ENCODE peak calls at places on chromosomes 3 and 15, in ten cellular contexts. E, M, I, N, C, R, J, T, Z and D are unnamed samples.

GRCh38 chr15:31867536-31868442 is 162.5 kb upstream of the CHRNA7 start:
- DNase-seq in N (peak; percentile 82), I (peak; percentile 57), C (no peak), R (peak; percentile 44), M (no peak), J (peak; percentile 82), T (peak; percentile 69), Z (peak; percentile 69), E (peak; percentile 53), D (peak; percentile 45)

GRCh38 chr3:159929181-159929893 is 59.3 kb upstream of the IL12A start:
- DNase-seq in E (no peak), I (no peak), R (no peak), Z (no peak), C (no peak), M (no peak), J (peak; percentile 66), T (no peak), N (no peak), D (no peak)

GRCh38 chr3:194158942-194159439 is 23.0 kb downstream of the HES1 start:
- DNase-seq in M (no peak), Z (no peak), E (no peak), T (no peak), N (no peak), C (no peak), I (no peak), J (no peak), R (no peak), D (no peak)

GRCh38 chr15:78308422-78309021 is 9.1 kb upstream of the SKIC8 start:
- DNase-seq in J (peak; percentile 77), M (peak; percentile 78), Z (peak; percentile 59), N (peak; percentile 84), T (peak; percentile 53), C (no peak), E (peak; percentile 89), R (no peak), I (peak; percentile 57), D (no peak)

GRCh38 chr3:17874630-17875029 is 132.2 kb upstream of the TBC1D5 start:
- DNase-seq in N (no peak), T (no peak), C (no peak), R (no peak), I (no peak), E (no peak), J (no peak), M (no peak), Z (no peak), D (no peak)

GRCh38 chr15:88693191-88693590 is 54.4 kb downstream of the ISG20 start:
- DNase-seq in Z (no peak), M (no peak), C (no peak), I (no peak), R (no peak), E (no peak), T (no peak), N (no peak), J (no peak), D (no peak)

GRCh38 chr15:100779331-100780207 is 100.1 kb upstream of the ALDH1A3 start:
- DNase-seq in R (no peak), T (peak; percentile 8), I (no peak), M (no peak), C (no peak), E (no peak), J (no peak), Z (no peak), N (peak; percentile 13), D (no peak)

GRCh38 chr3:69542265-69543079 is 156.6 kb upstream of the FRMD4B start:
- DNase-seq in E (peak; percentile 36), T (no peak), R (no peak), M (no peak), C (peak; percentile 14), J (peak; percentile 13), I (no peak), Z (no peak), N (no peak), D (no peak)

GRCh38 chr3:138072816-138073215 is 42.6 kb downstream of the DZIP1L start:
- DNase-seq in E (no peak), M (no peak), N (no peak), Z (no peak), T (no peak), C (no peak), R (no peak), J (no peak), I (no peak), D (no peak)

GRCh38 chr3:187795207-187795960 is 50.1 kb upstream of the BCL6 start:
- DNase-seq in M (no peak), C (no peak), J (no peak), N (no peak), E (no peak), T (no peak), R (no peak), I (no peak), Z (no peak), D (no peak)

GRCh38 chr15:60735559-60736047 is 256.7 kb upstream of the ICE2 start:
- DNase-seq in E (no peak), M (no peak), C (no peak), N (no peak), I (no peak), Z (no peak), T (no peak), J (no peak), R (no peak), D (no peak)

GRCh38 chr3:187989458-187990153 is 164.4 kb upstream of the LPP start:
- DNase-seq in I (peak; percentile 82), T (no peak), J (no peak), N (no peak), R (no peak), Z (peak; percentile 91), C (no peak), M (no peak), E (peak; percentile 2), D (no peak)

GRCh38 chr3:184531580-184532290 is 29.9 kb upstream of the EPHB3 start:
- DNase-seq in M (no peak), C (no peak), T (no peak), R (no peak), J (no peak), E (no peak), N (peak; percentile 33), I (no peak), Z (no peak), D (no peak)

GRCh38 chr3:85142626-85143025 is 183.8 kb downstream of the CADM2 start:
- DNase-seq in N (no peak), J (no peak), R (no peak), C (no peak), I (no peak), M (no peak), Z (no peak), E (no peak), T (no peak), D (no peak)

GRCh38 chr3:143090486-143090885 is 29.1 kb upstream of the CHST2 start:
- DNase-seq in T (no peak), M (no peak), N (no peak), E (no peak), C (no peak), R (no peak), J (no peak), I (no peak), Z (no peak), D (no peak)

GRCh38 chr3:3800685-3801509 is 1.7 kb downstream of the LRRN1 start:
- DNase-seq in I (no peak), C (peak; percentile 33), M (peak; percentile 24), N (peak; percentile 55), J (no peak), Z (no peak), T (no peak), E (peak; percentile 25), R (no peak), D (no peak)

GRCh38 chr3:150761831-150762661 is 923 bp downstream of the SIAH2 start:
- DNase-seq in I (no peak), E (peak; percentile 14), T (peak; percentile 46), Z (peak; percentile 37), C (peak; percentile 66), M (no peak), N (peak; percentile 77), R (no peak), J (peak; percentile 65), D (peak; percentile 18)

GRCh38 chr15:44489464-44489863 is 47.5 kb upstream of the EIF3J start:
- DNase-seq in M (no peak), E (no peak), N (no peak), I (no peak), C (no peak), J (peak; percentile 10), Z (no peak), R (no peak), T (no peak), D (no peak)

GRCh38 chr3:53816430-53816829 is 29.8 kb downstream of the CHDH start:
- DNase-seq in M (no peak), C (no peak), Z (no peak), N (no peak), I (no peak), J (no peak), T (no peak), R (no peak), E (no peak), D (no peak)

GRCh38 chr3:147422934-147423599 is 13.9 kb downstream of the ZIC1 start:
- DNase-seq in N (no peak), J (no peak), C (no peak), E (no peak), R (no peak), M (no peak), I (no peak), T (no peak), Z (peak; percentile 25), D (no peak)

GRCh38 chr15:52440414-52440813 is 88.3 kb downstream of the MYO5A start:
- DNase-seq in C (no peak), T (no peak), R (no peak), J (peak; percentile 68), M (no peak), Z (no peak), E (no peak), I (no peak), N (no peak), D (no peak)

GRCh38 chr15:22960587-22960986 is 19.6 kb downstream of the CYFIP1 start:
- DNase-seq in J (no peak), E (no peak), Z (no peak), T (no peak), M (no peak), N (no peak), R (no peak), C (no peak), I (no peak), D (no peak)

GRCh38 chr3:18474202-18474601 is 49.1 kb upstream of the SATB1 start:
- DNase-seq in C (no peak), I (no peak), Z (no peak), E (no peak), N (no peak), J (no peak), R (no peak), T (no peak), M (no peak), D (no peak)

GRCh38 chr3:72306800-72307341 is 521.9 kb upstream of the PROK2 start:
- DNase-seq in I (peak; percentile 10), C (no peak), E (no peak), T (no peak), M (peak; percentile 70), N (no peak), Z (peak; percentile 85), J (no peak), R (no peak), D (no peak)

GRCh38 chr3:169813757-169814517 is 1.2 kb upstream of the LRRC34 start:
- DNase-seq in E (no peak), N (peak; percentile 82), R (peak; percentile 58), Z (peak; percentile 55), I (peak; percentile 54), T (peak; percentile 71), C (peak; percentile 26), J (peak; percentile 42), M (no peak), D (peak; percentile 53)

GRCh38 chr3:113501597-113501996 is 13.4 kb downstream of the SPICE1 start:
- DNase-seq in I (no peak), C (no peak), T (no peak), N (no peak), J (no peak), R (no peak), Z (no peak), M (no peak), E (no peak), D (no peak)

GRCh38 chr3:45760878-45761711 is 35.2 kb downstream of the SLC6A20 start:
- DNase-seq in M (no peak), E (peak; percentile 40), I (no peak), N (no peak), T (peak; percentile 33), C (no peak), J (peak; percentile 64), R (peak; percentile 13), Z (peak; percentile 62), D (peak; percentile 15)

GRCh38 chr3:39962566-39962965 is 153.2 kb downstream of the MYRIP start:
- DNase-seq in T (no peak), M (no peak), I (no peak), Z (no peak), E (no peak), R (no peak), C (no peak), N (no peak), J (no peak), D (no peak)